ENCODE peak calls at places on chromosomes 3 and 15, in four cellular contexts. One of them, this sample, is unnamed.

GRCh38 chr3:45507820-45508317 is 86.7 kb upstream of the LIMD1 start:
- DNase-seq in K562: peak; percentile 39
- DNase-seq in HepG2: no peak
- DNase-seq in GM12878: no peak
- DNase-seq in this sample: peak; percentile 30

GRCh38 chr3:98574157-98574556 is 19.3 kb downstream of the CPOX start:
- DNase-seq in K562: peak; percentile 16
- DNase-seq in HepG2: no peak
- DNase-seq in GM12878: no peak
- DNase-seq in this sample: no peak

GRCh38 chr3:173825731-173826130 is 428.2 kb downstream of the NLGN1 start:
- DNase-seq in K562: no peak
- DNase-seq in HepG2: no peak
- DNase-seq in GM12878: no peak
- DNase-seq in this sample: no peak

GRCh38 chr3:134312873-134313838 is 61.1 kb downstream of the AMOTL2 start:
- DNase-seq in K562: peak; percentile 60
- DNase-seq in HepG2: peak; percentile 62
- DNase-seq in GM12878: no peak
- DNase-seq in this sample: no peak

GRCh38 chr3:184050217-184050847 is 2.5 kb upstream of the HTR3C start:
- DNase-seq in K562: no peak
- DNase-seq in HepG2: no peak
- DNase-seq in GM12878: no peak
- DNase-seq in this sample: no peak

GRCh38 chr3:150238995-150239612 is 169.0 kb upstream of the TSC22D2 start:
- DNase-seq in K562: no peak
- DNase-seq in HepG2: peak; percentile 25
- DNase-seq in GM12878: no peak
- DNase-seq in this sample: no peak

GRCh38 chr15:70789213-70789612 is 25.9 kb upstream of the UACA start:
- DNase-seq in K562: no peak
- DNase-seq in HepG2: no peak
- DNase-seq in GM12878: no peak
- DNase-seq in this sample: no peak

GRCh38 chr15:98896002-98896721 is 111.4 kb downstream of the PGPEP1L start:
- DNase-seq in K562: no peak
- DNase-seq in HepG2: no peak
- DNase-seq in GM12878: no peak
- DNase-seq in this sample: no peak

GRCh38 chr15:80591938-80592825 is 102.9 kb upstream of the ABHD17C start:
- DNase-seq in K562: no peak
- DNase-seq in HepG2: no peak
- DNase-seq in GM12878: no peak
- DNase-seq in this sample: no peak

GRCh38 chr15:70339551-70340517 is 242.1 kb upstream of the TLE3 start:
- DNase-seq in K562: no peak
- DNase-seq in HepG2: no peak
- DNase-seq in GM12878: no peak
- DNase-seq in this sample: peak; percentile 68

GRCh38 chr3:51706021-51706485 is 815 bp upstream of the GRM2 start:
- DNase-seq in K562: no peak
- DNase-seq in HepG2: no peak
- DNase-seq in GM12878: no peak
- DNase-seq in this sample: peak; percentile 71

GRCh38 chr3:29718661-29719065 is 437.8 kb downstream of the RBMS3 start:
- DNase-seq in K562: no peak
- DNase-seq in HepG2: no peak
- DNase-seq in GM12878: no peak
- DNase-seq in this sample: no peak

GRCh38 chr3:43707998-43708397 is 17.3 kb downstream of the ABHD5 start:
- DNase-seq in K562: no peak
- DNase-seq in HepG2: peak; percentile 43
- DNase-seq in GM12878: no peak
- DNase-seq in this sample: no peak
- TF ChIP-seq ZBTB33 in K562: no peak
- TF ChIP-seq ZBTB33 in HepG2: no peak
- TF ChIP-seq ZBTB33 in GM12878: no peak
- TF ChIP-seq ZBTB33 in this sample: peak; percentile 33

GRCh38 chr15:43488790-43489585 is 4.0 kb downstream of the TP53BP1 start:
- DNase-seq in K562: no peak
- DNase-seq in HepG2: no peak
- DNase-seq in GM12878: no peak
- DNase-seq in this sample: no peak
- TF ChIP-seq REST in K562: no peak
- TF ChIP-seq REST in HepG2: no peak
- TF ChIP-seq REST in GM12878: no peak
- TF ChIP-seq REST in this sample: peak; percentile 45

DNA sequence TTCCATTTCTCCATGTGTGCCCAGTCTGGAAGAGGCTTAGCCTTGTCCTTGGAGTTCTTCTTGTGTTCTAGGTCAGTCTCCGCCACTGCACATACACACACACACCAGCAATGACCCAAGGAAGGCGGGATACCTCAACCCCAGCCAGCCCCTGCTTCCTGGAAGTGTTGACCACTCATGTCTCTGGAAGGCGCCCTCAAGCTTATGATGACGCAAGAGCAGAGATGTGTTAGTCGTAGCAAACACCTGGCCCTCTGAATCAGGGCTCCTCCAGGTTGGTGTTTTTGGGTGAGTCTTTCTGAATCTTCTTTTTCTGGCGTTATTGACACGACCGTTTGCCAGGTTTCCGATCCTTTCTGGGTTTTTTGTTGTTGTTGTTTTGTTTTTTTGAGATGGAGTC is 262.5 kb upstream of the PROK2 start:
- DNase-seq in K562: no peak
- DNase-seq in HepG2: no peak
- DNase-seq in GM12878: no peak
- DNase-seq in this sample: no peak
- TF ChIP-seq GABPA in K562: no peak
- TF ChIP-seq GABPA in HepG2: no peak
- TF ChIP-seq GABPA in GM12878: no peak
- TF ChIP-seq GABPA in this sample: no peak

GRCh38 chr15:60656491-60657284 is 177.7 kb upstream of the ICE2 start:
- DNase-seq in K562: no peak
- DNase-seq in HepG2: no peak
- DNase-seq in GM12878: no peak
- DNase-seq in this sample: no peak

GRCh38 chr15:60652870-60653269 is 173.9 kb upstream of the ICE2 start:
- DNase-seq in K562: no peak
- DNase-seq in HepG2: no peak
- DNase-seq in GM12878: no peak
- DNase-seq in this sample: no peak

GRCh38 chr15:60652245-60652644 is 173.3 kb upstream of the ICE2 start:
- DNase-seq in K562: no peak
- DNase-seq in HepG2: no peak
- DNase-seq in GM12878: no peak
- DNase-seq in this sample: no peak

GRCh38 chr15:60656041-60656440 is 177.1 kb upstream of the ICE2 start:
- DNase-seq in K562: no peak
- DNase-seq in HepG2: no peak
- DNase-seq in GM12878: no peak
- DNase-seq in this sample: no peak

GRCh38 chr15:60655252-60655651 is 176.3 kb upstream of the ICE2 start:
- DNase-seq in K562: no peak
- DNase-seq in HepG2: no peak
- DNase-seq in GM12878: no peak
- DNase-seq in this sample: no peak
- TF ChIP-seq ZBTB33 in K562: no peak
- TF ChIP-seq ZBTB33 in HepG2: no peak
- TF ChIP-seq ZBTB33 in GM12878: no peak
- TF ChIP-seq ZBTB33 in this sample: no peak

GRCh38 chr15:45221053-45221599 is 30.9 kb upstream of the SLC28A2 start:
- DNase-seq in K562: no peak
- DNase-seq in HepG2: no peak
- DNase-seq in GM12878: no peak
- DNase-seq in this sample: no peak

GRCh38 chr15:45225506-45226273 is 26.3 kb upstream of the SLC28A2 start:
- DNase-seq in K562: no peak
- DNase-seq in HepG2: peak; percentile 16
- DNase-seq in GM12878: no peak
- DNase-seq in this sample: no peak

GRCh38 chr15:45221967-45222366 is 30.1 kb upstream of the SLC28A2 start:
- DNase-seq in K562: no peak
- DNase-seq in HepG2: no peak
- DNase-seq in GM12878: no peak
- DNase-seq in this sample: no peak

GRCh38 chr15:45228931-45229330 is 23.1 kb upstream of the SLC28A2 start:
- DNase-seq in K562: no peak
- DNase-seq in HepG2: no peak
- DNase-seq in GM12878: no peak
- DNase-seq in this sample: no peak

GRCh38 chr15:45224596-45225217 is 27.3 kb upstream of the SLC28A2 start:
- DNase-seq in K562: no peak
- DNase-seq in HepG2: no peak
- DNase-seq in GM12878: no peak
- DNase-seq in this sample: no peak
- TF ChIP-seq REST in K562: no peak
- TF ChIP-seq REST in HepG2: no peak
- TF ChIP-seq REST in GM12878: no peak
- TF ChIP-seq REST in this sample: no peak

DNA sequence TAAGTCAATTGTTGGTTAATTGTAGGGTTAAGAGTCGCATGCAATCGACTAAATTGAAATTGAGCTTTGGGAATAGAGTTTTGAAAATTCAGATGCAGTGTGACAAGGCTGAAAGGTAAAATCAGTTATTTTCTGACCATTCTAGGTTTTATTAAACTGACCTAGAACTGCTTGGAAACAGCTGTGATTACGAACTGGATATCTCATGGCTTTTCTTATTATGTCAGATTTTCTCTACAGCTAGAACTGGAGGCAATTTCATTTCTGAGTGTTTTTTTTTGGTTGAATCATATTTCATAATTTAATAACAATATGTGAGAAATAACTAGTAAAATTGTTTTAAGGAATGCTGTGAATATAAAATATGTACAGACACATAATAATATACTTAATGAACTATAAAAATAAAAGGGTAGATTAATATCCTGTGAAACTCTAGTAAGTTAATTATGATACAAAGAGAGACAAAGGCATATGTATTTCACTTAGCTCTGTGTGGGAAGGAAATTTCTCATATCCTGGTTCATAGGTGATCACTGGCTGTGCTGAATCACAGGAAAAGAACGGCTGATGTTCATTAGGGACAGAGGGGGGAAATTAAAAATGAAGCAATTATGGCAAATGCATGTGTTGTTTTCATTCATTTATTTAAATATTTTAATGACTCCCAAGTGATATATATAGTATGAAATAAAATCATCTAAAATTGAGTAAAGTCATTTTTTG is 403.2 kb downstream of the ZIC1 start:
- DNase-seq in K562: no peak
- DNase-seq in HepG2: no peak
- DNase-seq in GM12878: no peak
- DNase-seq in this sample: no peak
- TF ChIP-seq GABPA in K562: no peak
- TF ChIP-seq GABPA in HepG2: no peak
- TF ChIP-seq GABPA in GM12878: no peak
- TF ChIP-seq GABPA in this sample: no peak

GRCh38 chr3:105354429-105354828 is 12.3 kb upstream of the ALCAM start:
- DNase-seq in K562: no peak
- DNase-seq in HepG2: no peak
- DNase-seq in GM12878: no peak
- DNase-seq in this sample: no peak

GRCh38 chr3:105355355-105356063 is 11.2 kb upstream of the ALCAM start:
- DNase-seq in K562: no peak
- DNase-seq in HepG2: no peak
- DNase-seq in GM12878: no peak
- DNase-seq in this sample: peak; percentile 66

GRCh38 chr3:105353485-105354161 is 13.1 kb upstream of the ALCAM start:
- DNase-seq in K562: no peak
- DNase-seq in HepG2: no peak
- DNase-seq in GM12878: no peak
- DNase-seq in this sample: no peak

GRCh38 chr3:105351821-105352220 is 14.9 kb upstream of the ALCAM start:
- DNase-seq in K562: no peak
- DNase-seq in HepG2: no peak
- DNase-seq in GM12878: no peak
- DNase-seq in this sample: no peak

DNA sequence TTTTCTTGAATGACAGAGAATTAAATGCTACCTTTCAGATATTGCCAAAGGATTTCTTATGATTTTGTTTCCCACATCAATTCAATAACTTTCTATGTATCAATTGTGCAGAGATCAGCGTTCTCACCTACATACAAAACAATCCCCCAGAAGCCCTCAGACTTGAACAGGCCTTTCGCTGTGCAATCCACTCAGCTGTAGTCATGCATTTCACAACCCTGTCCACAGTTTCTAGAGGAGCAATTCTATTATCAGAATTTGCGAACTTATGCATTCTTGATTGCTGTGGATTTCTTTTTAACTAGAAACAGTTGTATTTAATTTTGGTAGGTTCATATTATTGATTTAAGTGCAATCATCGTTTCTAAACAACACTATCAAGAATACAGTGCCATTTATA is 13.7 kb upstream of the ALCAM start:
- DNase-seq in K562: no peak
- DNase-seq in HepG2: no peak
- DNase-seq in GM12878: no peak
- DNase-seq in this sample: no peak
- TF ChIP-seq ZBTB33 in K562: no peak
- TF ChIP-seq ZBTB33 in HepG2: no peak
- TF ChIP-seq ZBTB33 in GM12878: no peak
- TF ChIP-seq ZBTB33 in this sample: no peak

DNA sequence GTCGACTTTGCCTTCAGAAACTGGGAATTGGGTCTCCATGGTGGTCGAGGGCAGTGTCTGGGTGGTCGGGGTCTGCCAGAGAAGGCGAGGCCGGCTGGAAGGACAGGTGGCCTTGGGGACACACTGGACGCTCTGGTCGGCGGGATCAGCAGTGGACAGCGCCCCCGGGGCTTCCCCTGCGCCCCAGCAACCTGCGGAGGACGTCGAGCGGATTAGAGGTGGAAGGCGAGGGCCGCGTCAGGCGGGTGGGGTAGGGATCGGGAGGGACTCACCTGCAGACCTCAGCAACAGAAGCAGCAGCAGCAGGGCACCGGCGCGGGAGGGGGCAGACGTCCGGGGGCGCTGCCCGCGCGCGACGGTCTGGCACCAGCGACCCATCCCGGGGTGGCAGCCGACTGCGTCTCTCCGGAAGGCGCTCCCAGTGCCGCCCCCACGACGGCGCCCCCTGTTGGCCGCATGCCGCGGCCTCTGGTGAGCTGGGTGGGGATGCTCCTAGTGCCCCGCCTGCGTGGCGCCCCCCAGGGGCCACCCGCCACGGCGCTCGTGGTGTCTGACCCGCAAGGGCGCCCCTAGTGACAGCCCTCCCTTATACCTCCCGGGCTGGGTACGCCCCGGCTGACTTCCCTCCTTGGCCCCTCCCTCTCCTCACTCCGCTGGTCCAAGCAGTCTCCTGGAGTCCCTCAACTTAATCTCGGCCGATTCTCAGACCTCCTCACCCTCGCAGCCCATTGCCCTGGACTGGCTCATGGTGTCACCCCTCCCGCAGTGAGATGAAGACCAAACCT is at the start of gene PRSS50:
- DNase-seq in K562: peak; percentile 93
- DNase-seq in HepG2: no peak
- DNase-seq in GM12878: no peak
- DNase-seq in this sample: peak; percentile 68
- TF ChIP-seq REST in K562: no peak
- TF ChIP-seq REST in HepG2: no peak
- TF ChIP-seq REST in GM12878: no peak
- TF ChIP-seq REST in this sample: no peak

This sample was measured in SK-N-SH.